ENCODE peak calls at places on chromosomes 4 and X, in four cellular contexts. U, R, X and S are unnamed samples.

GRCh38 chrX:3326721-3327120 is 19.7 kb downstream of the MXRA5 start:
- DNase-seq in X (peak; percentile 7), R (no peak), U (no peak), S (no peak)

GRCh38 chr4:57064811-57065711 is 45.1 kb downstream of the IGFBP7 start:
- DNase-seq in U (no peak), R (peak; percentile 66), X (peak; percentile 98), S (no peak)

GRCh38 chr4:74374561-74375327 is 9.8 kb downstream of the EREG start:
- DNase-seq in R (no peak), U (no peak), X (peak; percentile 39), S (no peak)

GRCh38 chrX:151715735-151716134 is at the start of gene FATE1:
- DNase-seq in U (no peak), R (no peak), X (no peak), S (no peak)

GRCh38 chr4:70902577-70903281 is 560 bp downstream of the MOB1B start:
- DNase-seq in R (no peak), X (peak; percentile 50), U (peak; percentile 19), S (no peak)

GRCh38 chrX:154457491-154458115 is 478 bp upstream of the PLXNA3 start:
- DNase-seq in X (no peak), U (peak; percentile 54), R (peak; percentile 92), S (peak; percentile 65)

GRCh38 chr4:183011213-183011907 is 87.7 kb upstream of the WWC2 start:
- DNase-seq in X (peak; percentile 90), U (no peak), R (no peak), S (no peak)

GRCh38 chrX:12685541-12685940 is 105.7 kb upstream of the PRPS2 start:
- DNase-seq in X (no peak), U (no peak), R (no peak), S (no peak)

GRCh38 chr4:1235381-1236102 is 13.4 kb downstream of the CTBP1 start:
- DNase-seq in R (peak; percentile 50), U (no peak), X (no peak), S (no peak)

GRCh38 chr4:167622481-167623240 is 388.4 kb upstream of the SPOCK3 start:
- DNase-seq in U (peak; percentile 21), X (peak; percentile 19), R (no peak), S (no peak)

GRCh38 chrX:110280954-110281353 is 36.9 kb downstream of the AMMECR1 start:
- DNase-seq in R (no peak), X (peak; percentile 20), U (no peak), S (no peak)

GRCh38 chrX:12002876-12003275 is 135.4 kb upstream of the FRMPD4 start:
- DNase-seq in X (no peak), R (no peak), U (no peak), S (no peak)

GRCh38 chr4:2591189-2591588 is 54.7 kb downstream of the FAM193A start:
- DNase-seq in R (no peak), X (no peak), U (no peak), S (no peak)

GRCh38 chr4:2586502-2586901 is 50.1 kb downstream of the FAM193A start:
- DNase-seq in U (no peak), R (no peak), X (no peak), S (no peak)

GRCh38 chr4:2592572-2592971 is 56.1 kb downstream of the FAM193A start:
- DNase-seq in X (no peak), R (no peak), U (no peak), S (no peak)

GRCh38 chr4:2587215-2587823 is 50.9 kb downstream of the FAM193A start:
- DNase-seq in U (no peak), X (no peak), R (no peak), S (no peak)

DNA sequence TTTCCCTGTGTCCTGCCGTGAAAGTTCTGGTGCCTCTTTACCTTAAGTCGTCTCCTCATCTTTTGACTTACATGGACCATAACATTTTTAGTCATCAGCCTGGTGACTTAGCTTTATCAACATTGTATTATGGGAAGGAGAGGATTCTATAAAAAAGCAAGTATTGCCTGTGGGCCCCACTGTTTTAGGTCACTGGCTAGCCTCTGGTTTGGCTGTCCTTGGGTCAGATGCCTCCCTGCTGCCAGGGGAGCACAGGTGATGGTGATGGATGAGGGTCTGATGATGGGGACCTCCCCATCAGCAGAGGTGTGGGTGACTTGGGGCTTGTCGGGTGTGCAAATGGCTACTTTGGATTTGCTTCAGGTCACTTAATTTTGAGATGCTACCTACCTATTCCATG is 51.8 kb downstream of the FAM193A start:
- DNase-seq in U (no peak), R (no peak), X (no peak), S (no peak)
- H3K4me1 ChIP-seq in U (no peaks in the 10 kb centered on the region), R (peaks cover 72% of the 10 kb centered on the region), X (no peaks in the 10 kb centered on the region), S (peaks cover 51% of the 10 kb centered on the region)

DNA sequence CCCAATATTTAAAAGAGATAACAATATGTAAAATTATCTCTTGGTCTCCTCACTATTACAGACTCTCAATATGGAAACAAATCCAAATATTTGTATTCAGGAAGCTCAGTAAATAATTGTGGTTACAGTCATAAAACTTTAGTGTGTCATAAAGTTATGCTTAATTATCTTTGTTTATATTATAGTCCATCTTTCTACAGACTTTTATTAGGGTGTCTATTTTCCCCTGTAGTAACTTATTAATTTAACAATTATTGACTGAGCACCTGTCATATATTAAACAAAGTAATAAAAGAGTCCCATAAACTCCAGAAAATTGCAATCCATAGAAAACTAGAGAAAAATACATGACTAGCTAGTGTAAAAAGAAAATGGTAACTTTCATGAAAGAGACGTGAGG is 61.6 kb upstream of the GPM6A start:
- DNase-seq in X (no peak), R (no peak), U (no peak), S (no peak)
- H3K27ac ChIP-seq in X (no peak overlapping the region), R (no peak overlapping the region), U (no peak overlapping the region), S (no peak overlapping the region)

DNA sequence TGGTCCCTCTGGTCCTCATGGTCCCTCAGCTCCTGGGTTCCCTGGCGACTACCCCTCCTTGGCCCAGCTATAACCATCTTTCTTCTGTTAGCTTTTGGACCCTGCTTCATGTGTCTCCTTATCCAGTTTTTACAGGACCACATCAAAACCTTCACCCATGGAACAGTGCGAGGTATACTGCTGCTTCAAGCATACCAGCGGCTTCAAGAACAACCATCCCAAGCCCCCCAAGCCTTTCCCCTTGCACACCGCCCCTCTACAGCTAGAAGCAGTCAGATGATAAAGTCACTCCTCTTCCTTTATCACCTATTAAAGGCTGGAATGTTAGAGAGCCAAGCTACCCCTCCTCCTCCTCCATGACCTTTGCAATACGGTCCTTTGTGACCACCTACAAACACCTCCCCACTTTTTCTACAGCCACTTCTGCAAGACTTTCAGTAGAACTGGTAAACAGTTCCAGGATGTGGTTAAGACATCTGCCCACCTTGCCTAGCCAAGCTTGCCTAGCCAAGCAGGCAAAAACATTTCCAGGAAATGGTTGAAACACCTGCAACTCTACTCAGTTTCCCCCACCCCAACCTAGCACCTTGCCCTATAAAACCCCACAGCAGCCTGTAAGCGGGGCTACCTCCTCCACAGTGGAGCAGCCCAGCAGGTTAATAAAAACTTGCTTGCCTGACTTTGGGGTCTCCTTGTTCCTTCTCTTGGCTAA is 125.7 kb downstream of the ZC4H2 start:
- DNase-seq in U (peak; percentile 78), X (no peak), R (no peak), S (no peak)
- H3K36me3 ChIP-seq in U (peaks cover 39% of the 10 kb centered on the region), X (no peaks in the 10 kb centered on the region), R (no peaks in the 10 kb centered on the region), S (no peaks in the 10 kb centered on the region)

GRCh38 chr4:8165374-8165896 is 6.8 kb upstream of the ABLIM2 start:
- DNase-seq in R (no peak), X (no peak), U (no peak), S (no peak)
- H3K4me1 ChIP-seq in R (no peaks in the 10 kb centered on the region), X (no peaks in the 10 kb centered on the region), U (peaks cover under 1% of the 10 kb centered on the region), S (no peaks in the 10 kb centered on the region)

GRCh38 chr4:165873298-165874071 is 448 bp downstream of the TLL1 start:
- DNase-seq in R (peak; percentile 88), X (no peak), U (no peak), S (no peak)

GRCh38 chr4:165872443-165873297 is at the start of gene TLL1:
- DNase-seq in U (no peak), X (peak; percentile 8), R (no peak), S (no peak)

GRCh38 chr4:165875446-165875845 is 2.4 kb downstream of the TLL1 start:
- DNase-seq in R (no peak), U (no peak), X (no peak), S (no peak)

GRCh38 chr4:165874072-165874798 is 1.2 kb downstream of the TLL1 start:
- DNase-seq in U (no peak), X (no peak), R (peak; percentile 78), S (no peak)

DNA sequence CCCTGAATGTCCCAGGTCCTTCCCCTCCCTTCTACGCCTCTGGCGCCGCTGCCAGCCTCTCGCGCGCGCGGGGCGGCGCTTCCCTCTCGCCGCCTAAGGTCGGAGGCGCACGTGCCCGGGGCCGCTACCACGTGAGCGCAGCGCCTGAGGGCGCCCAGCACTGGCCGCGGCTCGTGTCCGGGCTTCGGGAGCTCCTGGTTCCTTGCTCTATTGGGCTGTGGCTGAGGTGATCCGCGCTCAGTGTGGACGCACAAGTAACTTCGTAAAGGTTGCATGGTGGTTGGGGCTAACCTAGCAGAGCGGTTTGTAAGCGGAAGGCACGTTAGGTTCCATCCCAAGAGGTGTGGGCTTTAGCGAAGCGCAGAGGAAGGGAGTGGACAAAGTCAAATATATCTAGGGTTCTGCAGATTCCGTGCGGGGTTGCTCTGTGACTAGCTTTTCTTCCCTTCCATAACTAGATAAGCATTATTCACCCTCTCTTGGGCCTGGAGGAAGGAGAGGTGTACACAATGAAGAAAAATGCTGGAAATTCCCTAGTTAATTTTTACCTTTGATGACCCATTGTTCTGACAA is 1.8 kb downstream of the TLL1 start:
- DNase-seq in X (no peak), U (no peak), R (peak; percentile 88), S (no peak)
- H3K27ac ChIP-seq in X (no peak overlapping the region), U (no peak overlapping the region), R (no peak overlapping the region), S (no peak overlapping the region)

DNA sequence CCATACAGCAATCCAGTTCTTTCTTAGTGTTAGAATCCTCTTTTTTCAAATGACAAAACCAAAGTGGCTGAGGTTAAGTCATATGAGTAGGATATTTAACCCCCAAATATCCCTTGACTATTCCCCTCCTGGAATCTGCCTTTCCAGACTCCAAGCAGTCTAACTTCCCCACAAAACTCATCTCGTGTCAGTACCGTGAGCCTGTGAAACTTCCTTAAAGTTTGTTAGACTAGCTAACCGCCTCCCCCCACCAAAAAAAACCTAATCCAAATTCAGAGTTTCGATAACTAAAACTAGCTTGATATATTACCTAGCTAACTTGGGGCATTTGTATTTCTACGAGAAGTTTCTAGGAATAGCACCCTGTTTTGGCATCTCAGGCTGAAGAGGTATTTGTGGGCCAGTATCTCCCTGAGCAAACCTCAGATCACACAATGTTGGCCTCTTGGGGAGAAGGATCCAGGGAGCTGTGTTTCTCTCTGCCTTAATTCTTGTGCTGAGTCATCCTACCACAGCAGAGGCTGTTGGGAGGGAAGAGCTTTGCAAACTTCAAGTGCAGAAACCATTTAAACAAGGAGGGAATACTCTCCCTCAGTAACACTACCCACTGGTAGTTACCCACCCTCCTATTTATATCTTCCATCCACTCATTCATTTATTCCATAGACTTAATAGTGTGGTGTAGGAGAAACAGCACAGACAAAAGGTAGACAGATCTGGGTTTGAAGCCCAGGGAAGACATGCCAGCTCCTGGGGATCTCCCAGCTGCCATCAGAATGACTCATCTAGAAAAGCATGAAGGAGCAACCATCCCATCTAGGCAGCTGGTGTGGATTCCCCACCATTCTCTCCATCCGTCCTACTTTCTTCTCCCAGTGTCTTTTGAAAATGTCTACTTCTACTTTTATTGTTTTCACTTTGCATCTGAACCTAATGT is 39.3 kb upstream of the TXK start:
- DNase-seq in R (no peak), U (no peak), X (peak; percentile 83), S (no peak)
- H3K36me3 ChIP-seq in R (no peaks in the 10 kb centered on the region), U (no peaks in the 10 kb centered on the region), X (no peaks in the 10 kb centered on the region), S (no peaks in the 10 kb centered on the region)